ENCODE peak calls at places on chromosomes 1 and 21, in five cellular contexts. F is stomach, H is GM23338, A is GM12892, O is SK-N-SH. P is an unnamed sample.

GRCh38 chr1:160774886-160775719 is 20.9 kb upstream of the LY9 start:
- DNase-seq in F (no peak), H (no peak), A (no peak), O (no peak), P (no peak)

GRCh38 chr1:6795661-6796060 is 10.4 kb downstream of the CAMTA1 start:
- DNase-seq in F (no peak), H (no peak), A (no peak), O (no peak), P (no peak)

GRCh38 chr1:3391711-3392110 is 62.8 kb upstream of the ARHGEF16 start:
- DNase-seq in F (no peak), H (peak), A (no peak), O (peak), P (no peak)

GRCh38 chr1:112317140-112317539 is 78.9 kb upstream of the CTTNBP2NL start:
- DNase-seq in F (no peak), H (no peak), A (no peak), O (no peak), P (no peak)

GRCh38 chr21:18253809-18254208 is 9.2 kb downstream of the CHODL start:
- DNase-seq in F (no peak), H (no peak), A (no peak), O (no peak), P (no peak)

GRCh38 chr1:210527091-210527490 is 198.4 kb downstream of the HHAT start:
- DNase-seq in F (no peak), H (no peak), A (no peak), O (no peak), P (no peak)

GRCh38 chr1:19495816-19496528 is 10.6 kb upstream of the CAPZB start:
- DNase-seq in F (no peak), H (no peak), A (no peak), O (no peak), P (no peak)

GRCh38 chr1:224211262-224211962 is 28.4 kb downstream of the DEGS1 start:
- DNase-seq in F (peak), H (no peak), A (no peak), O (peak), P (no peak)

GRCh38 chr1:189775343-189775742 is 702.3 kb downstream of the BRINP3 start:
- DNase-seq in F (no peak), H (no peak), A (no peak), O (no peak), P (no peak)

GRCh38 chr1:157497284-157497683 is 55.0 kb downstream of the FCRL5 start:
- DNase-seq in F (no peak), H (no peak), A (no peak), O (no peak), P (no peak)

GRCh38 chr1:170351368-170351946 is 180.5 kb upstream of the GORAB start:
- DNase-seq in F (no peak), H (no peak), A (no peak), O (no peak), P (no peak)

GRCh38 chr1:74425669-74426068 is 86.7 kb downstream of the LRRC53 start:
- DNase-seq in F (no peak), H (no peak), A (no peak), O (no peak), P (no peak)

GRCh38 chr1:37476087-37476452 is 1.7 kb downstream of the ZC3H12A start:
- DNase-seq in F (no peak), H (no peak), A (no peak), O (no peak), P (peak)

GRCh38 chr1:1260843-1261560 is 12.7 kb downstream of the UBE2J2 start:
- DNase-seq in F (no peak), H (no peak), A (no peak), O (no peak), P (no peak)
- TF ChIP-seq POLR2AphosphoS5 in F (no peak), H (no peak), A (no peak), O (no peak), P (no peak)

GRCh38 chr1:9262096-9262495 is 27.5 kb downstream of the H6PD start:
- DNase-seq in F (no peak), H (no peak), A (no peak), O (no peak), P (no peak)
- TF ChIP-seq POLR2AphosphoS5 in F (no peak), H (no peak), A (no peak), O (no peak), P (no peak)

DNA sequence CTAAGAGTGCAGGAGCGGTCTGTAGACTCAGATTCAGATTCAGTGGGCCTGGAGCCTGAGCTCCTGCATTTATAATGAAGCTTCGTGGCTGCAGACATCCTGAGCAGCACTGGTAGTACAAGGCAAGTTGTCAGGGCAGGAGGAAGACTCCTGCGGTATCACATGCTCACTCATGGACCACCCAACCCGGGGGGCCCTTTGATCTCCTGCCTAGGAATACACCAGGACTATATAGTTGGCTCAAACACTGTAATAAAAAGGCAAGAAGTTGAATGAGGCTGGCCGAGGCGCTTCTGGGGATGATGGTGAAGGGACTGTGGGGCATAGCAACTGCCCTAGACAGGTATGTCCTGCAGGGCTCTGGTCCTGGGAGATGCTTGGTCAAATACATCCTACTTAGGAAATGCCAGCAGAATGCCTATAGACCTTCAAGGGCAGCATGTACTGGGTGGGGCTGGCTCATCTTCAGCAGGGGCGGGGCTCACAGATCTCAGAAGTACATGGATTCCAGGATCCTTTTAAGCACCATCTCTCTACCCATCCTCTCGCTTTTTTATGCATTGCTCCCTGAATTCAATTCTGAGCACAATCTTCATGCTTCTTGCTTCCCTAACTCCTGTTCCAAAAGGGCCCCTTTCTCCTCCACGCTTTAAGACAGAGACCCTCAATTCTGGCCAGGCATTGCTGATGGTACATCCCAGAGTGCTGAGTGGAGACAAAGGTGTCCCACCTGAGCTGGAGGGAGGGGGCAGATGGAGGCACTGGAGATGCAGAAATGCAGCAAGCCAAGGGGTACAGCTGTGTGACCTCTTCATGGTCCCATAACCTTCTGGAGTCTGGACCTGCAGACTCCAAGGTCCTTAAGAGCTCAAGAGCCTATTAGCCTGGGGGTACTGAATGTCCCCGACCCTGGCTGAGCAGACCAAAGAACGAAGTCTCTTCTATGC is 2.1 kb upstream of the RAP1GAP start:
- DNase-seq in F (no peak), H (no peak), A (no peak), O (no peak), P (no peak)
- TF ChIP-seq POLR2AphosphoS5 in F (no peak), H (no peak), A (no peak), O (no peak), P (no peak)

DNA sequence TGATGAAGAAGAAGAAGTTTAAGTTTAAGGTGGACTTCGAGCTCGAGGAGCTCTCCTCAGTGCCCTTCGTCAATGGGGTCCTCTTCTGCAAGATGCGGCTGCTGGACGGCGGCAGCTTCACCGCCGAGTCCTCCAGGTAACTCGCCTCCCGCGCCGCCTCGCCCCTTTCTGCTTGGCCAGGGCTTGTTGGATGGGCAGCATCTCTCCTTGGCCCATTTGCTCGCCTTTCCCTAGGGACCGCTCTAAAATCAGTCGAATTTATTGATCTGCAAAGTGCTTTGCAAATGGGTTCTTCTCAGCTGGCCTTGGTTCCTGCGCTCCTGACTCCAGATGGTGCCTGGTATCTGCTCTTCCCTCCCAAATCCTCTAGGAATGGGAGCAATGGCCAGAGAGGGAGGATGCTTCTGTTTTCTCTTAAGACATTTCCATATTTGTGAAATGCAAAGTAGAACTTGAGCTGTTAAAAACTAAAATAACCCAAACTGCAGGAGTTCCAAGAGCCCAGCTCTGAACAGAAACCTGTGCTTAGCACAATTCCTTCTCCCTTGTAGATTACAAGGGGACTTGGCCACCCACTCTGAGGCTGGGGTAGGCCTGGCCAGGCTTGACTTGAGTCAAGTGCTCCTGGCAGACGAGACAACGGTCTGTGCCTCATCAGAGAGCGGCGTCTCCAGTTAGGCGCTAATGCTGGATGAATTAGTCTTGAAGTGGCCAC is 687 bp downstream of the EEIG2 start:
- DNase-seq in F (peak), H (peak), A (no peak), O (peak), P (no peak)
- TF ChIP-seq POLR2AphosphoS5 in F (no peak), H (peak), A (no peak), O (peak), P (no peak)